ENCODE peak calls at places on chromosomes 11 and 22, in ten cellular contexts. F is MM.1S; L is left ventricle myocardium superior; K is endothelial cell; Q is Ammon's horn; V is activated CD4-positive, alpha-beta memory T cell treated with anti-CD3 and anti-CD28 coated beads for 36 hours; P is NCI-H460; M is stimulated activated naive B cell treated with anti-CD40 and anti-IgM and Interleukin-4, amounts not matched to agents 10 μg/mL and 1 μg/mL and 100 μg/mL, for 72 hours; Y is left ventricle myocardium inferior; D is stimulated activated CD4-positive, alpha-beta T cell treated with anti-CD3 and anti-CD28 coated beads, Interleukin-15, amount 100 ng/mL, for 24 hours. J is an unnamed sample.
A peak's percentile ranks its signal among the peaks of the same experiment; 100 is the strongest.

GRCh38 chr11:83816572-83817187 is 530.5 kb upstream of the CCDC90B start:
- DNase-seq in Q (peak; percentile 51), K (no peak), Y (no peak), M (no peak), P (peak; percentile 22), L (no peak), V (no peak), D (no peak), F (peak; percentile 53), J (no peak)

GRCh38 chr11:65719887-65720236 is 736 bp downstream of the RNASEH2C start:
- DNase-seq in L (peak; percentile 41), K (peak; percentile 30), F (peak; percentile 42), M (no peak), Y (no peak), D (peak; percentile 52), V (peak; percentile 57), P (no peak), Q (peak; percentile 18), J (peak; percentile 83)

GRCh38 chr11:110909331-110909730 is 197.1 kb upstream of the ARHGAP20 start:
- DNase-seq in Q (no peak), F (no peak), P (no peak), M (no peak), V (no peak), Y (no peak), D (no peak), K (no peak), L (no peak), J (no peak)

GRCh38 chr11:33857924-33858323 is 34.0 kb downstream of the LMO2 start:
- DNase-seq in M (peak; percentile 62), D (peak; percentile 84), V (peak; percentile 81), F (peak; percentile 76), K (peak; percentile 89), L (peak; percentile 82), Y (peak; percentile 74), P (peak; percentile 52), Q (peak; percentile 87), J (peak; percentile 33)

GRCh38 chr11:85679581-85679980 is 6.4 kb downstream of the CCDC89 start:
- DNase-seq in D (no peak), Y (no peak), F (no peak), M (no peak), P (no peak), L (no peak), K (no peak), Q (no peak), V (no peak), J (no peak)

GRCh38 chr11:64767344-64768299 is 7.8 kb upstream of the PYGM start:
- DNase-seq in D (peak; percentile 88), Q (peak; percentile 52), Y (peak; percentile 63), P (peak; percentile 43), V (peak; percentile 83), M (peak; percentile 47), L (peak; percentile 73), K (peak; percentile 85), F (no peak), J (peak; percentile 95)

GRCh38 chr11:80495116-80495515 is 1054.3 kb upstream of the TENM4 start:
- DNase-seq in L (no peak), F (no peak), V (no peak), P (no peak), M (no peak), D (no peak), K (no peak), Y (no peak), Q (no peak), J (no peak)

GRCh38 chr22:39960791-39961746 is 872 bp downstream of the TMA7B start:
- DNase-seq in V (peak; percentile 90), D (peak; percentile 84), Q (no peak), M (peak; percentile 68), P (peak; percentile 41), F (peak; percentile 96), K (no peak), L (no peak), Y (no peak), J (peak; percentile 98)

GRCh38 chr22:41480397-41480735 is 11.4 kb downstream of the ACO2 start:
- DNase-seq in V (no peak), M (no peak), K (no peak), F (no peak), P (no peak), Q (peak; percentile 57), D (no peak), L (no peak), Y (no peak), J (no peak)

GRCh38 chr11:70944636-70945035 is 307.7 kb downstream of the SHANK2 start:
- DNase-seq in F (no peak), L (no peak), D (no peak), Q (no peak), V (no peak), Y (no peak), P (no peak), M (no peak), K (no peak), J (no peak)

GRCh38 chr11:125933030-125933813 is 12.6 kb upstream of the VSIG10L2 start:
- DNase-seq in F (no peak), Y (no peak), M (no peak), Q (no peak), D (peak; percentile 10), P (no peak), K (no peak), L (no peak), V (peak; percentile 17), J (no peak)

GRCh38 chr22:43014062-43014875 is 680 bp downstream of the PACSIN2 start:
- DNase-seq in V (peak; percentile 42), K (peak; percentile 50), D (peak; percentile 53), F (peak; percentile 14), M (no peak), P (no peak), Y (peak; percentile 37), Q (peak; percentile 42), L (peak; percentile 52), J (peak; percentile 55)

GRCh38 chr11:77188912-77189491 is 61.0 kb downstream of the MYO7A start:
- DNase-seq in D (no peak), L (peak; percentile 24), Q (no peak), V (no peak), F (no peak), Y (no peak), M (no peak), P (no peak), K (no peak), J (no peak)

GRCh38 chr11:11366793-11367192 is 13.7 kb upstream of the CSNK2A3 start:
- DNase-seq in M (no peak), Q (no peak), P (no peak), F (no peak), K (no peak), L (no peak), V (no peak), D (no peak), Y (no peak), J (no peak)

GRCh38 chr11:1876361-1877063 is 15.2 kb downstream of the PRR33 start:
- DNase-seq in K (peak; percentile 77), Y (peak; percentile 85), F (no peak), P (peak; percentile 20), M (no peak), Q (no peak), L (peak; percentile 88), V (no peak), D (peak; percentile 36), J (no peak)

GRCh38 chr11:14105446-14105845 is 142.9 kb downstream of the SPON1 start:
- DNase-seq in K (no peak), F (no peak), D (peak; percentile 18), P (no peak), V (no peak), Y (no peak), L (no peak), Q (no peak), M (no peak), J (no peak)

GRCh38 chr22:26553056-26553752 is 36.7 kb downstream of the TPST2 start:
- DNase-seq in D (no peak), V (no peak), F (peak; percentile 84), Y (no peak), L (no peak), P (no peak), K (no peak), M (no peak), Q (no peak), J (peak; percentile 62)

GRCh38 chr11:31325162-31325561 is 44.4 kb downstream of the DCDC1 start:
- DNase-seq in P (no peak), Y (no peak), Q (no peak), M (no peak), V (no peak), D (no peak), L (no peak), K (no peak), F (no peak), J (no peak)

GRCh38 chr11:69449320-69450063 is 32.0 kb upstream of the LINC01488 start:
- DNase-seq in Q (peak; percentile 58), D (no peak), L (peak; percentile 82), M (peak; percentile 61), Y (peak; percentile 79), P (no peak), K (peak; percentile 71), V (no peak), F (no peak), J (peak; percentile 85)